ENCODE peak calls at places on chromosomes 6 and 20, in eight cellular contexts. T is ACHN, Q is cardiac septum, R is fibroblast of the conjunctiva, A is NCI-H1105, M is RWPE1, J is mesenteric fat pad, N is left ventricle myocardium inferior. D is an unnamed sample.

GRCh38 chr6:50030777-50031562 is 9.2 kb upstream of the DEFB110 start:
- DNase-seq in T (peak), Q (no peak), R (no peak), A (peak), M (peak), J (no peak), N (no peak), D (peak)

GRCh38 chr6:50264995-50265571 is 215.4 kb upstream of the DEFB112 start:
- DNase-seq in T (peak), Q (no peak), R (no peak), A (no peak), M (no peak), J (no peak), N (no peak), D (peak)

GRCh38 chr6:30744054-30744805 is at the start of gene IER3:
- DNase-seq in T (peak), Q (peak), R (peak), A (peak), M (peak), J (peak), N (peak), D (no peak)

GRCh38 chr20:32623667-32624157 is 38.6 kb upstream of the NOL4L start:
- DNase-seq in T (no peak), Q (no peak), R (no peak), A (peak), M (no peak), J (no peak), N (no peak), D (no peak)

GRCh38 chr6:64774881-64775280 is 932.1 kb downstream of the EYS start:
- DNase-seq in T (no peak), Q (no peak), R (no peak), A (no peak), M (no peak), J (no peak), N (no peak), D (no peak)

GRCh38 chr20:33653900-33654596 is 8.1 kb upstream of the C20orf144 start:
- DNase-seq in T (no peak), Q (no peak), R (no peak), A (peak), M (peak), J (no peak), N (peak), D (peak)

GRCh38 chr6:115071962-115072361 is 729.1 kb upstream of the HS3ST5 start:
- DNase-seq in T (no peak), Q (no peak), R (no peak), A (no peak), M (no peak), J (no peak), N (no peak), D (no peak)

GRCh38 chr6:167211870-167212715 is 54.3 kb upstream of the GPR31 start:
- DNase-seq in T (no peak), Q (peak), R (no peak), A (no peak), M (no peak), J (no peak), N (no peak), D (no peak)

GRCh38 chr20:1386323-1386722 is 6.5 kb downstream of the FKBP1A start:
- DNase-seq in T (no peak), Q (no peak), R (no peak), A (no peak), M (no peak), J (no peak), N (no peak), D (no peak)

GRCh38 chr20:45934046-45934586 is 367 bp upstream of the PCIF1 start:
- DNase-seq in T (peak), Q (no peak), R (no peak), A (peak), M (peak), J (no peak), N (peak), D (peak)

D was measured in NCI-H446.